ENCODE peak calls at places on chromosomes 5 and 9, in ten cellular contexts. J is AG04449; N is naive thymus-derived CD4-positive, alpha-beta T cell; O is small intestine; E is sigmoid colon; S is AG08396; U is HEK293T; W is KBM-7; P is PC-3; T is memory B cell. G is an unnamed sample.

GRCh38 chr5:27318701-27319100 is 280.3 kb upstream of the CDH9 start:
- DNase-seq in N (no peak), P (no peak), O (no peak), T (no peak), S (no peak), W (no peak), J (no peak), U (no peak), E (no peak), G (no peak)

GRCh38 chr5:62824936-62825335 is 246.3 kb downstream of the LRRC70 start:
- DNase-seq in O (no peak), T (no peak), U (no peak), P (no peak), W (no peak), N (no peak), E (no peak), S (no peak), J (no peak), G (no peak)

GRCh38 chr5:15579193-15579990 is 79.4 kb downstream of the FBXL7 start:
- DNase-seq in T (no peak), S (no peak), E (no peak), W (no peak), N (no peak), O (no peak), P (no peak), J (no peak), U (no peak), G (no peak)

GRCh38 chr9:135156525-135157510 is 69.3 kb downstream of the OLFM1 start:
- DNase-seq in U (peak), P (peak), E (no peak), J (no peak), T (no peak), O (peak), N (peak), S (peak), W (peak), G (peak)

GRCh38 chr5:174082286-174082685 is 36.8 kb downstream of the NSG2 start:
- DNase-seq in W (no peak), P (peak), S (no peak), T (no peak), O (no peak), U (no peak), E (no peak), J (no peak), N (no peak), G (no peak)

GRCh38 chr5:78527054-78527884 is 121.3 kb downstream of the LHFPL2 start:
- DNase-seq in J (no peak), P (peak), W (peak), O (peak), T (no peak), S (peak), U (no peak), N (no peak), E (peak), G (no peak)

GRCh38 chr5:99019812-99020697 is 91.2 kb upstream of the CHD1 start:
- DNase-seq in U (peak), N (no peak), T (no peak), S (peak), W (peak), O (peak), E (no peak), P (peak), J (peak), G (no peak)

GRCh38 chr5:77758141-77758938 is 17.8 kb downstream of the TBCA start:
- DNase-seq in O (no peak), S (no peak), P (no peak), N (no peak), W (no peak), J (no peak), E (no peak), U (no peak), T (no peak), G (no peak)

GRCh38 chr5:167985373-167985772 is 306.1 kb upstream of the WWC1 start:
- DNase-seq in S (no peak), N (no peak), U (no peak), O (no peak), T (no peak), E (no peak), J (no peak), W (no peak), P (no peak), G (no peak)

GRCh38 chr9:5364294-5364990 is 24.8 kb upstream of the RLN1 start:
- DNase-seq in O (no peak), P (no peak), J (no peak), W (no peak), T (no peak), U (no peak), S (no peak), E (no peak), N (no peak), G (no peak)

GRCh38 chr5:72234265-72234700 is 85.8 kb downstream of the MRPS27 start:
- DNase-seq in O (peak), N (no peak), W (peak), E (no peak), P (peak), S (peak), J (peak), T (no peak), U (no peak), G (no peak)

GRCh38 chr5:74296685-74297084 is 343.8 kb downstream of the ENC1 start:
- DNase-seq in O (no peak), N (no peak), P (no peak), E (no peak), S (no peak), T (no peak), W (no peak), J (no peak), U (no peak), G (no peak)

GRCh38 chr5:65100846-65101678 is 332.3 kb downstream of the CWC27 start:
- DNase-seq in E (no peak), J (no peak), T (no peak), N (no peak), W (peak), S (peak), O (peak), U (peak), P (peak), G (peak)

GRCh38 chr5:75992677-75993582 is 90.3 kb upstream of the SV2C start:
- DNase-seq in O (no peak), T (no peak), J (no peak), W (no peak), N (no peak), U (no peak), E (no peak), S (no peak), P (no peak), G (no peak)

GRCh38 chr5:128988476-128988875 is 23.2 kb downstream of the SLC27A6 start:
- DNase-seq in W (no peak), N (no peak), U (no peak), T (no peak), O (no peak), E (no peak), J (no peak), S (no peak), P (no peak), G (no peak)

GRCh38 chr5:144187699-144188294 is 17.1 kb downstream of the KCTD16 start:
- DNase-seq in T (peak), N (peak), S (peak), O (peak), W (peak), J (peak), E (peak), U (no peak), P (peak), G (no peak)

GRCh38 chr9:114304416-114305188 is 18.3 kb upstream of the ORM1 start:
- DNase-seq in P (no peak), N (peak), W (no peak), O (no peak), U (no peak), J (no peak), T (peak), S (no peak), E (no peak), G (peak)

GRCh38 chr9:134341306-134341705 is 15.1 kb downstream of the RXRA start:
- DNase-seq in E (no peak), J (no peak), O (peak), U (no peak), T (no peak), N (no peak), S (no peak), W (peak), P (no peak), G (no peak)

GRCh38 chr5:57066921-57067914 is 106.6 kb upstream of the GPBP1 start:
- DNase-seq in U (no peak), N (no peak), W (peak), S (no peak), E (no peak), J (no peak), P (no peak), O (no peak), T (no peak), G (no peak)

GRCh38 chr9:87739546-87739945 is 13.6 kb downstream of the CTSL start:
- DNase-seq in W (no peak), O (no peak), N (no peak), E (no peak), S (no peak), J (no peak), T (no peak), P (no peak), U (no peak), G (no peak)

GRCh38 chr9:121717141-121717749 is 65.8 kb downstream of the DAB2IP start:
- DNase-seq in T (no peak), O (no peak), N (no peak), W (no peak), P (no peak), J (no peak), E (no peak), S (no peak), U (no peak), G (no peak)

GRCh38 chr5:78006449-78006848 is 230.3 kb upstream of the TBCA start:
- DNase-seq in U (no peak), E (no peak), P (no peak), J (no peak), W (no peak), S (no peak), O (no peak), T (no peak), N (no peak), G (no peak)

GRCh38 chr5:34041247-34041972 is 1.6 kb downstream of the C1QTNF3 start:
- DNase-seq in S (no peak), T (no peak), N (no peak), W (no peak), P (no peak), J (no peak), O (no peak), E (no peak), U (no peak), G (no peak)

GRCh38 chr9:111118256-111118950 is 80.1 kb upstream of the LPAR1 start:
- DNase-seq in O (no peak), N (no peak), T (no peak), W (no peak), J (peak), S (peak), U (no peak), P (peak), E (no peak), G (no peak)

GRCh38 chr5:171946382-171946781 is 60.1 kb downstream of the FBXW11 start:
- DNase-seq in E (no peak), U (no peak), W (no peak), O (peak), J (no peak), S (no peak), T (no peak), N (no peak), P (peak), G (no peak)

GRCh38 chr9:36029765-36030528 is 6.8 kb upstream of the RECK start:
- DNase-seq in S (peak), W (no peak), U (no peak), J (peak), T (no peak), O (no peak), N (no peak), P (peak), E (no peak), G (no peak)

GRCh38 chr5:33148076-33148501 is 292.7 kb upstream of the TARS1 start:
- DNase-seq in W (no peak), S (peak), E (peak), N (no peak), T (no peak), J (peak), U (no peak), O (no peak), P (peak), G (no peak)

GRCh38 chr5:172186114-172186695 is 1.8 kb downstream of the STK10 start:
- DNase-seq in J (no peak), P (no peak), T (no peak), S (no peak), E (peak), N (no peak), W (no peak), U (no peak), O (no peak), G (no peak)

GRCh38 chr9:76817489-76817888 is 53.3 kb downstream of the PCA3 start:
- DNase-seq in P (peak), U (no peak), W (no peak), E (no peak), S (peak), J (no peak), O (no peak), N (no peak), T (no peak), G (no peak)

GRCh38 chr9:133691659-133692363 is 46.3 kb downstream of the SARDH start:
- DNase-seq in S (no peak), O (no peak), E (no peak), T (no peak), U (no peak), N (no peak), W (no peak), J (no peak), P (peak), G (no peak)

G was measured in H1.